ENCODE peak calls at places on chromosomes 4 and X, in ten cellular contexts. A is CD4-positive, alpha-beta memory T cell; O is brain microvascular endothelial cell; X is prostate gland; H is HCT116; C is body of pancreas; L is pancreas; P is PC-3; V is psoas muscle; N is left ventricle myocardium inferior. D is an unnamed sample.

GRCh38 chr4:150540959-150541360 is 41.0 kb upstream of the MAB21L2 start:
- DNase-seq in A (no peak), O (no peak), X (no peak), H (no peak), C (no peak), L (no peak), P (peak; percentile 7), V (no peak), N (no peak), D (no peak)

GRCh38 chrX:23008431-23009099 is 8.8 kb downstream of the DDX53 start:
- DNase-seq in A (no peak), O (peak; percentile 20), X (no peak), H (peak; percentile 6), C (no peak), L (no peak), P (peak; percentile 62), V (no peak), N (no peak), D (no peak)

GRCh38 chr4:38204317-38205060 is 244.3 kb downstream of the PTTG2 start:
- DNase-seq in A (no peak), O (no peak), X (no peak), H (no peak), C (no peak), L (no peak), P (no peak), V (peak; percentile 32), N (no peak), D (no peak)

GRCh38 chrX:136542281-136542680 is 10.3 kb downstream of the VGLL1 start:
- DNase-seq in A (no peak), O (no peak), X (no peak), H (no peak), C (no peak), L (no peak), P (no peak), V (no peak), N (no peak), D (no peak)

GRCh38 chr4:150232029-150232428 is 153.8 kb downstream of the DCLK2 start:
- DNase-seq in A (no peak), O (no peak), X (no peak), H (no peak), C (peak; percentile 20), L (no peak), P (no peak), V (no peak), N (no peak), D (no peak)

GRCh38 chr4:38612996-38613395 is 51.0 kb upstream of the KLF3 start:
- DNase-seq in A (no peak), O (no peak), X (no peak), H (no peak), C (no peak), L (no peak), P (peak; percentile 8), V (no peak), N (no peak), D (no peak)

GRCh38 chr4:123244233-123244632 is 152.4 kb upstream of the SPRY1 start:
- DNase-seq in A (no peak), O (peak; percentile 34), X (peak; percentile 68), H (no peak), C (peak; percentile 18), L (no peak), P (no peak), V (peak; percentile 27), N (peak; percentile 61), D (no peak)

GRCh38 chr4:119314356-119314755 is 7.6 kb downstream of the FABP2 start:
- DNase-seq in A (peak; percentile 43), O (no peak), X (no peak), H (no peak), C (no peak), L (no peak), P (peak; percentile 59), V (no peak), N (no peak), D (peak; percentile 38)

GRCh38 chr4:143215873-143216272 is 31.2 kb downstream of the USP38 start:
- DNase-seq in A (no peak), O (no peak), X (no peak), H (no peak), C (no peak), L (no peak), P (no peak), V (no peak), N (no peak), D (no peak)

GRCh38 chr4:71338846-71339593 is at the start of gene SLC4A4:
- DNase-seq in A (no peak), O (peak; percentile 77), X (no peak), H (no peak), C (no peak), L (no peak), P (peak; percentile 72), V (no peak), N (no peak), D (no peak)

GRCh38 chrX:41875142-41875541 is 48.2 kb downstream of the CASK start:
- DNase-seq in A (no peak), O (no peak), X (no peak), H (no peak), C (no peak), L (no peak), P (no peak), V (no peak), N (no peak), D (no peak)

GRCh38 chr4:136644279-136644678 is 888.0 kb downstream of the PCDH18 start:
- DNase-seq in A (no peak), O (no peak), X (no peak), H (no peak), C (no peak), L (no peak), P (no peak), V (no peak), N (no peak), D (no peak)

GRCh38 chrX:137748827-137749226 is 182.9 kb downstream of the ZIC3 start:
- DNase-seq in A (no peak), O (no peak), X (no peak), H (no peak), C (no peak), L (no peak), P (no peak), V (no peak), N (no peak), D (no peak)

GRCh38 chr4:76772498-76773106 is 125.3 kb downstream of the SOWAHB start:
- DNase-seq in A (no peak), O (peak; percentile 76), X (no peak), H (no peak), C (no peak), L (no peak), P (peak; percentile 63), V (no peak), N (no peak), D (no peak)

GRCh38 chr4:145099653-145100052 is 1.5 kb downstream of the ABCE1 start:
- DNase-seq in A (no peak), O (no peak), X (no peak), H (no peak), C (no peak), L (no peak), P (peak; percentile 35), V (no peak), N (no peak), D (no peak)

GRCh38 chr4:121071640-121072037 is 696 bp downstream of the NDNF start:
- DNase-seq in A (no peak), O (no peak), X (no peak), H (no peak), C (no peak), L (no peak), P (no peak), V (no peak), N (no peak), D (no peak)

GRCh38 chr4:121070696-121071639 is 1.4 kb downstream of the NDNF start:
- DNase-seq in A (peak; percentile 19), O (no peak), X (no peak), H (no peak), C (peak; percentile 59), L (peak; percentile 28), P (no peak), V (peak; percentile 47), N (peak; percentile 40), D (peak; percentile 84)

GRCh38 chr4:121072080-121072835 is at the start of gene NDNF:
- DNase-seq in A (peak; percentile 35), O (no peak), X (no peak), H (no peak), C (peak; percentile 47), L (peak; percentile 38), P (no peak), V (peak; percentile 29), N (peak; percentile 46), D (peak; percentile 69)

GRCh38 chr4:121073672-121074386 is 1.5 kb upstream of the NDNF start:
- DNase-seq in A (no peak), O (no peak), X (no peak), H (no peak), C (no peak), L (no peak), P (no peak), V (no peak), N (no peak), D (no peak)

DNA sequence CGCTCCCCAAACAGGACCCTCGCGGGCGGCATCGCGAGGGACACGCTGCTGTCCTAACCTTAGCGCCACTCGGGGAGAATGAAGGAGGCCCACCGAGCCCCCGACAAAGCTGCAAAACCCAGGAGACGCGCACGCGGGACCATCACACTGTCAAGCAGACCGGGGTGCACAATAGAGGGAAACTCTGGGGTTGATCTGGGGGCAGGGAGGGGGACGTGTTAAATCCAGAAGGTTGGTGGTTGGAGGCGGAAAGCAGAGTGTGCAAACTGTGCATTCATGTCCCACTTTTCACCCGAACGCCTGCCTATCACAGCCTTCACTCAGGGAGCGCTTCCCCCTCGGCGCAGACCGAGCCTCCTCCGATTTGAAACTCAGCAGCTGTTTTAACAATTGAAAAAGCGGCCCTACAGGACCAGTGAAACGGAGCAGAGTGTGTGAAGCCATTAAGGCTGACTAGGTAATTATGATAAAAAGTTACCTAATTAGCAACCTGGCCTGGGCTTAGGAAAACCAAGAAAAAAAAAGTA is 564 bp upstream of the NDNF start:
- DNase-seq in A (no peak), O (no peak), X (no peak), H (no peak), C (peak; percentile 7), L (no peak), P (no peak), V (no peak), N (peak; percentile 19), D (peak; percentile 42)
- H3K27me3 ChIP-seq in A (peaks cover 37% of the 10 kb centered on the region), O (peaks cover 50% of the 10 kb centered on the region), X (no peaks in the 10 kb centered on the region), H (peaks cover 5% of the 10 kb centered on the region), C (no peaks in the 10 kb centered on the region), L (no peaks in the 10 kb centered on the region), P (peaks cover 22% of the 10 kb centered on the region), V (no peaks in the 10 kb centered on the region), N (peaks cover 12% of the 10 kb centered on the region), D (peaks cover 2% of the 10 kb centered on the region)

GRCh38 chr4:146472404-146472803 is 49.3 kb downstream of the SLC10A7 start:
- DNase-seq in A (no peak), O (no peak), X (no peak), H (no peak), C (no peak), L (no peak), P (no peak), V (no peak), N (no peak), D (no peak)
- H3K4me3 ChIP-seq in A (no peak overlapping the region), O (no peak overlapping the region), X (no peak overlapping the region), H (no peak overlapping the region), C (no peak overlapping the region), L (no peak overlapping the region), P (no peak overlapping the region), V (no peak overlapping the region), N (no peak overlapping the region), D (no peak overlapping the region)

GRCh38 chr4:3828546-3828945 is 62.4 kb downstream of the ADRA2C start:
- DNase-seq in A (no peak), O (no peak), X (no peak), H (no peak), C (no peak), L (no peak), P (no peak), V (no peak), N (no peak), D (no peak)
- H3K27me3 ChIP-seq in A (no peaks in the 10 kb centered on the region), O (no peaks in the 10 kb centered on the region), X (no peaks in the 10 kb centered on the region), H (no peaks in the 10 kb centered on the region), C (no peaks in the 10 kb centered on the region), L (no peaks in the 10 kb centered on the region), P (peaks cover 9% of the 10 kb centered on the region), V (no peaks in the 10 kb centered on the region), N (peaks cover 32% of the 10 kb centered on the region), D (no peaks in the 10 kb centered on the region)

GRCh38 chr4:153151535-153152452 is 52.4 kb upstream of the TRIM2 start:
- DNase-seq in A (peak; percentile 21), O (peak; percentile 55), X (peak; percentile 42), H (no peak), C (peak; percentile 85), L (peak; percentile 92), P (peak; percentile 27), V (no peak), N (no peak), D (peak; percentile 77)
- H3K4me3 ChIP-seq in A (no peak overlapping the region), O (no peak overlapping the region), X (no peak overlapping the region), H (peak overlapping the region; percentile 67), C (no peak overlapping the region), L (peak overlapping the region; percentile 41), P (peak overlapping the region; percentile 69), V (peak overlapping the region; percentile 76), N (peak overlapping the region; percentile 75), D (peak overlapping the region; percentile 71)

D was measured in WERI-Rb-1.